ENCODE peak calls at places on chromosome 15, in four cellular contexts. One of them, this sample, is unnamed.

GRCh38 chr15:68620721-68621528 is 42.1 kb downstream of the CORO2B start:
- DNase-seq in CD4-positive, alpha-beta T cell: no peak
- DNase-seq in mammary epithelial cell: no peak
- DNase-seq in naive thymus-derived CD4-positive, alpha-beta T cell: no peak
- DNase-seq in this sample: no peak

GRCh38 chr15:68526269-68526668 is 52.5 kb upstream of the CORO2B start:
- DNase-seq in mammary epithelial cell: peak; percentile 63
- DNase-seq in CD4-positive, alpha-beta T cell: no peak
- DNase-seq in naive thymus-derived CD4-positive, alpha-beta T cell: no peak
- DNase-seq in this sample: no peak

GRCh38 chr15:87871130-87871737 is 385.3 kb downstream of the NTRK3 start:
- DNase-seq in naive thymus-derived CD4-positive, alpha-beta T cell: no peak
- DNase-seq in mammary epithelial cell: no peak
- DNase-seq in CD4-positive, alpha-beta T cell: no peak
- DNase-seq in this sample: no peak

GRCh38 chr15:62845239-62846126 is 197.1 kb upstream of the TPM1 start:
- DNase-seq in mammary epithelial cell: peak; percentile 36
- DNase-seq in CD4-positive, alpha-beta T cell: no peak
- DNase-seq in naive thymus-derived CD4-positive, alpha-beta T cell: no peak
- DNase-seq in this sample: no peak

GRCh38 chr15:58666957-58667356 is 82.5 kb downstream of the ADAM10 start:
- DNase-seq in CD4-positive, alpha-beta T cell: no peak
- DNase-seq in mammary epithelial cell: peak; percentile 8
- DNase-seq in naive thymus-derived CD4-positive, alpha-beta T cell: no peak
- DNase-seq in this sample: no peak

GRCh38 chr15:63502843-63503738 is 1.3 kb upstream of the USP3 start:
- DNase-seq in mammary epithelial cell: no peak
- DNase-seq in CD4-positive, alpha-beta T cell: peak; percentile 41
- DNase-seq in naive thymus-derived CD4-positive, alpha-beta T cell: peak; percentile 61
- DNase-seq in this sample: no peak

GRCh38 chr15:63313866-63314265 is 36.5 kb downstream of the APH1B start:
- DNase-seq in mammary epithelial cell: no peak
- DNase-seq in CD4-positive, alpha-beta T cell: no peak
- DNase-seq in naive thymus-derived CD4-positive, alpha-beta T cell: no peak
- DNase-seq in this sample: no peak

GRCh38 chr15:78317145-78317836 is 17.9 kb upstream of the SKIC8 start:
- DNase-seq in naive thymus-derived CD4-positive, alpha-beta T cell: no peak
- DNase-seq in mammary epithelial cell: peak; percentile 26
- DNase-seq in CD4-positive, alpha-beta T cell: no peak
- DNase-seq in this sample: no peak

GRCh38 chr15:50116477-50116876 is 2.6 kb downstream of the ATP8B4 start:
- DNase-seq in naive thymus-derived CD4-positive, alpha-beta T cell: no peak
- DNase-seq in CD4-positive, alpha-beta T cell: no peak
- DNase-seq in mammary epithelial cell: peak; percentile 24
- DNase-seq in this sample: peak; percentile 60

GRCh38 chr15:64356443-64357040 is 569 bp upstream of the CSNK1G1 start:
- DNase-seq in naive thymus-derived CD4-positive, alpha-beta T cell: no peak
- DNase-seq in mammary epithelial cell: no peak
- DNase-seq in CD4-positive, alpha-beta T cell: no peak
- DNase-seq in this sample: no peak

GRCh38 chr15:77476999-77477398 is 56.3 kb downstream of the HMG20A start:
- DNase-seq in CD4-positive, alpha-beta T cell: no peak
- DNase-seq in naive thymus-derived CD4-positive, alpha-beta T cell: no peak
- DNase-seq in mammary epithelial cell: no peak
- DNase-seq in this sample: no peak

GRCh38 chr15:81752149-81752942 is 293.5 kb downstream of the MEX3B start:
- DNase-seq in mammary epithelial cell: peak; percentile 34
- DNase-seq in CD4-positive, alpha-beta T cell: no peak
- DNase-seq in naive thymus-derived CD4-positive, alpha-beta T cell: no peak
- DNase-seq in this sample: no peak

GRCh38 chr15:65916664-65917406 is 47.5 kb downstream of the RAB11A start:
- DNase-seq in mammary epithelial cell: peak; percentile 27
- DNase-seq in CD4-positive, alpha-beta T cell: no peak
- DNase-seq in naive thymus-derived CD4-positive, alpha-beta T cell: no peak
- DNase-seq in this sample: peak; percentile 50

GRCh38 chr15:65032823-65033537 is 3.5 kb upstream of the MTFMT start:
- DNase-seq in mammary epithelial cell: peak; percentile 55
- DNase-seq in CD4-positive, alpha-beta T cell: no peak
- DNase-seq in naive thymus-derived CD4-positive, alpha-beta T cell: no peak
- DNase-seq in this sample: peak; percentile 76

GRCh38 chr15:39587291-39587909 is 6.5 kb downstream of the THBS1 start:
- DNase-seq in naive thymus-derived CD4-positive, alpha-beta T cell: no peak
- DNase-seq in CD4-positive, alpha-beta T cell: no peak
- DNase-seq in mammary epithelial cell: no peak
- DNase-seq in this sample: no peak

GRCh38 chr15:38440353-38441129 is 13.4 kb upstream of the FAM98B start:
- DNase-seq in CD4-positive, alpha-beta T cell: peak; percentile 18
- DNase-seq in mammary epithelial cell: peak; percentile 46
- DNase-seq in naive thymus-derived CD4-positive, alpha-beta T cell: peak; percentile 51
- DNase-seq in this sample: peak; percentile 60

GRCh38 chr15:36601497-36601932 is 22.1 kb downstream of the CDIN1 start:
- DNase-seq in naive thymus-derived CD4-positive, alpha-beta T cell: no peak
- DNase-seq in CD4-positive, alpha-beta T cell: no peak
- DNase-seq in mammary epithelial cell: no peak
- DNase-seq in this sample: no peak

GRCh38 chr15:48415036-48415886 is 84.0 kb downstream of the DUT start:
- DNase-seq in CD4-positive, alpha-beta T cell: no peak
- DNase-seq in naive thymus-derived CD4-positive, alpha-beta T cell: no peak
- DNase-seq in mammary epithelial cell: peak; percentile 27
- DNase-seq in this sample: no peak

GRCh38 chr15:87348746-87349145 is 907.8 kb downstream of the NTRK3 start:
- DNase-seq in CD4-positive, alpha-beta T cell: no peak
- DNase-seq in naive thymus-derived CD4-positive, alpha-beta T cell: no peak
- DNase-seq in mammary epithelial cell: no peak
- DNase-seq in this sample: no peak

GRCh38 chr15:35107122-35107521 is 22.0 kb upstream of the NANOGP8 start:
- DNase-seq in CD4-positive, alpha-beta T cell: no peak
- DNase-seq in mammary epithelial cell: peak; percentile 3
- DNase-seq in naive thymus-derived CD4-positive, alpha-beta T cell: no peak
- DNase-seq in this sample: no peak

GRCh38 chr15:34318277-34319079 is 19.1 kb downstream of the SLC12A6 start:
- DNase-seq in CD4-positive, alpha-beta T cell: no peak
- DNase-seq in naive thymus-derived CD4-positive, alpha-beta T cell: no peak
- DNase-seq in mammary epithelial cell: peak; percentile 76
- DNase-seq in this sample: no peak

GRCh38 chr15:31513178-31513577 is 186.5 kb downstream of the KLF13 start:
- DNase-seq in CD4-positive, alpha-beta T cell: no peak
- DNase-seq in naive thymus-derived CD4-positive, alpha-beta T cell: no peak
- DNase-seq in mammary epithelial cell: no peak
- DNase-seq in this sample: no peak

GRCh38 chr15:64870350-64870749 is 28.6 kb downstream of the PLEKHO2 start:
- DNase-seq in mammary epithelial cell: no peak
- DNase-seq in naive thymus-derived CD4-positive, alpha-beta T cell: no peak
- DNase-seq in CD4-positive, alpha-beta T cell: no peak
- DNase-seq in this sample: no peak

GRCh38 chr15:68028137-68028771 is 25.9 kb upstream of the PIAS1 start:
- DNase-seq in CD4-positive, alpha-beta T cell: no peak
- DNase-seq in naive thymus-derived CD4-positive, alpha-beta T cell: no peak
- DNase-seq in mammary epithelial cell: peak; percentile 24
- DNase-seq in this sample: no peak

GRCh38 chr15:33656090-33656670 is 312.1 kb upstream of the CHRM5 start:
- DNase-seq in CD4-positive, alpha-beta T cell: no peak
- DNase-seq in naive thymus-derived CD4-positive, alpha-beta T cell: no peak
- DNase-seq in mammary epithelial cell: peak; percentile 29
- DNase-seq in this sample: no peak

DNA sequence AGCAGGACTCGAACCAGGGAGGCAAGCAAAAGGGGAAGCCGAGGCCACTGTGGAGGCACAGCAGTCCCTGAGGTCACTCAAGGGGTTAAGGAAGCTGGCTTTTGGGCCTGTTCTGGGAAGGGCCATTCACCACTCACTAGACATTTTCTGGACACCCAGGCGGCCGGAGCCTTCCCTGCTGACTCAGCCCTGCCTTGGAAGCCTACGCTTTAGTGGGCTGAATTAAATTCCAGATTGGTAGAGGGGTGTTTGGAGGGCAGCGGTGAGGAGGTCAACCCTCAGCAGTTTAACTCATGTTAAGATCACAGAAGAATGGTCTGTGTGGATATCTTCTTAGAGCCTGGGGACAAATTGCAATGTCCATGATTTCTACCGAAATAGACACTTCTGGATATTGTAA is 152.8 kb downstream of the GABRG3 start:
- DNase-seq in CD4-positive, alpha-beta T cell: no peak
- DNase-seq in naive thymus-derived CD4-positive, alpha-beta T cell: no peak
- DNase-seq in mammary epithelial cell: no peak
- DNase-seq in this sample: no peak
- H3K9me3 ChIP-seq in CD4-positive, alpha-beta T cell: no peaks in the 10 kb centered on the region
- H3K9me3 ChIP-seq in naive thymus-derived CD4-positive, alpha-beta T cell: no peaks in the 10 kb centered on the region
- H3K9me3 ChIP-seq in mammary epithelial cell: peaks cover 52% of the 10 kb centered on the region
- H3K9me3 ChIP-seq in this sample: peaks cover 1% of the 10 kb centered on the region

GRCh38 chr15:56211960-56212550 is 31.6 kb downstream of the RFX7 start:
- DNase-seq in naive thymus-derived CD4-positive, alpha-beta T cell: no peak
- DNase-seq in CD4-positive, alpha-beta T cell: no peak
- DNase-seq in mammary epithelial cell: no peak
- DNase-seq in this sample: no peak

GRCh38 chr15:56211064-56211463 is 32.6 kb downstream of the RFX7 start:
- DNase-seq in naive thymus-derived CD4-positive, alpha-beta T cell: no peak
- DNase-seq in CD4-positive, alpha-beta T cell: no peak
- DNase-seq in mammary epithelial cell: no peak
- DNase-seq in this sample: no peak

GRCh38 chr15:56217341-56217740 is 26.3 kb downstream of the RFX7 start:
- DNase-seq in mammary epithelial cell: no peak
- DNase-seq in naive thymus-derived CD4-positive, alpha-beta T cell: no peak
- DNase-seq in CD4-positive, alpha-beta T cell: no peak
- DNase-seq in this sample: no peak

DNA sequence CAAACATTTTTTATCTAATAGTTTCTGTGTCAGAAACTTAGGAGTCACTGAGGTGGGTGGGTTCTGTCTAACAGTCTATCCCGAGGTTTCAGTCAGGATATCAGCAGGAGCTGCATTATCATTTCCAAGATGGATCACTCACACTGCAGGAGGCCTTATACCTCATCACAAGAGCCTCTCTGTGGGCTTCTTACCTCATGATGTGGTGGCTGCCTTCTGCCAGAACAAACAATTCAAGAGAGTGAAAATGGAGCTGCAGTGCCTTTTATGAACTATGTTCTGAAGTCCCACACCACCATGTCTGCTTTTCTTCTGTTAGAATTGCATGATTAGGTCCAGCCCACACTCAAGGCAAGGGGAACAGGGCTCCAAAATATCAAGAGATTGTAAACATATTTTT is 27.9 kb downstream of the RFX7 start:
- DNase-seq in naive thymus-derived CD4-positive, alpha-beta T cell: no peak
- DNase-seq in mammary epithelial cell: no peak
- DNase-seq in CD4-positive, alpha-beta T cell: no peak
- DNase-seq in this sample: no peak
- H3K9me3 ChIP-seq in naive thymus-derived CD4-positive, alpha-beta T cell: no peaks in the 10 kb centered on the region
- H3K9me3 ChIP-seq in mammary epithelial cell: no peaks in the 10 kb centered on the region
- H3K9me3 ChIP-seq in CD4-positive, alpha-beta T cell: peaks cover 10% of the 10 kb centered on the region
- H3K9me3 ChIP-seq in this sample: no peaks in the 10 kb centered on the region

GRCh38 chr15:25171856-25172687 is 217.3 kb downstream of the SNRPN start:
- DNase-seq in mammary epithelial cell: no peak
- DNase-seq in CD4-positive, alpha-beta T cell: no peak
- DNase-seq in naive thymus-derived CD4-positive, alpha-beta T cell: no peak
- DNase-seq in this sample: no peak

GRCh38 chr15:25171111-25171811 is 216.5 kb downstream of the SNRPN start:
- DNase-seq in naive thymus-derived CD4-positive, alpha-beta T cell: no peak
- DNase-seq in CD4-positive, alpha-beta T cell: no peak
- DNase-seq in mammary epithelial cell: no peak
- DNase-seq in this sample: no peak

GRCh38 chr15:25169318-25169717 is 214.5 kb downstream of the SNRPN start:
- DNase-seq in mammary epithelial cell: no peak
- DNase-seq in CD4-positive, alpha-beta T cell: no peak
- DNase-seq in naive thymus-derived CD4-positive, alpha-beta T cell: no peak
- DNase-seq in this sample: no peak

GRCh38 chr15:25170113-25170731 is 215.4 kb downstream of the SNRPN start:
- DNase-seq in mammary epithelial cell: no peak
- DNase-seq in CD4-positive, alpha-beta T cell: no peak
- DNase-seq in naive thymus-derived CD4-positive, alpha-beta T cell: no peak
- DNase-seq in this sample: no peak

GRCh38 chr15:25170781-25171110 is 216.0 kb downstream of the SNRPN start:
- DNase-seq in CD4-positive, alpha-beta T cell: no peak
- DNase-seq in naive thymus-derived CD4-positive, alpha-beta T cell: no peak
- DNase-seq in mammary epithelial cell: no peak
- DNase-seq in this sample: no peak
- H3K9me3 ChIP-seq in CD4-positive, alpha-beta T cell: peaks cover 34% of the 10 kb centered on the region
- H3K9me3 ChIP-seq in naive thymus-derived CD4-positive, alpha-beta T cell: peaks cover 52% of the 10 kb centered on the region
- H3K9me3 ChIP-seq in mammary epithelial cell: peaks cover 43% of the 10 kb centered on the region
- H3K9me3 ChIP-seq in this sample: peaks cover 6% of the 10 kb centered on the region

GRCh38 chr15:74307827-74308642 is 59.4 kb downstream of the CYP11A1 start:
- DNase-seq in mammary epithelial cell: peak; percentile 58
- DNase-seq in naive thymus-derived CD4-positive, alpha-beta T cell: no peak
- DNase-seq in CD4-positive, alpha-beta T cell: no peak
- DNase-seq in this sample: no peak
- H3K9me3 ChIP-seq in mammary epithelial cell: no peaks in the 10 kb centered on the region
- H3K9me3 ChIP-seq in naive thymus-derived CD4-positive, alpha-beta T cell: no peaks in the 10 kb centered on the region
- H3K9me3 ChIP-seq in CD4-positive, alpha-beta T cell: no peaks in the 10 kb centered on the region
- H3K9me3 ChIP-seq in this sample: no peaks in the 10 kb centered on the region

DNA sequence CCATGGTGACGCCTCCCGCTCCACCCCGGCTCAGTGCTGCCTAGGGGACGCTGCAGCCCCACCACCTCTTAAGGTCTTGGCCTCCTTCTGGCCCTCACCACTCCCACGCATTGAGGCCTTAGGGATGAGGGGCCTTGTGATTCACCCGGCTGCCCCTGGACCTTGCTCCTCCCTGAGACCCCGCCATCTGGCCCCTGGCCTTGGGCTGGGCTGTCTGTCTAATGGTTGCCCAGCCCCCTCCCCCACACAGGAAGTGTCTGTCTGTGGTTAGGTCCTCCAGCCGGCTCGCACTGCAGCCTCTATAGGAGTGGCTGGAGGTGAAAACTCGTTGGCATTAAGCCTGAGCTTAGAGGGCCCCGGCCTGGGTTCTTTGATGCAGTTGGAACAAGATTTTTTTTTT is 21.5 kb upstream of the MTHFS start:
- DNase-seq in mammary epithelial cell: no peak
- DNase-seq in CD4-positive, alpha-beta T cell: no peak
- DNase-seq in naive thymus-derived CD4-positive, alpha-beta T cell: no peak
- DNase-seq in this sample: no peak
- H3K9me3 ChIP-seq in mammary epithelial cell: peaks cover 45% of the 10 kb centered on the region
- H3K9me3 ChIP-seq in CD4-positive, alpha-beta T cell: peaks cover 87% of the 10 kb centered on the region
- H3K9me3 ChIP-seq in naive thymus-derived CD4-positive, alpha-beta T cell: peaks cover 69% of the 10 kb centered on the region
- H3K9me3 ChIP-seq in this sample: peaks cover 5% of the 10 kb centered on the region

GRCh38 chr15:95701410-95701809 is 629.1 kb upstream of the NR2F2 start:
- DNase-seq in naive thymus-derived CD4-positive, alpha-beta T cell: no peak
- DNase-seq in CD4-positive, alpha-beta T cell: no peak
- DNase-seq in mammary epithelial cell: no peak
- DNase-seq in this sample: no peak

GRCh38 chr15:95693917-95694316 is 636.6 kb upstream of the NR2F2 start:
- DNase-seq in CD4-positive, alpha-beta T cell: no peak
- DNase-seq in mammary epithelial cell: no peak
- DNase-seq in naive thymus-derived CD4-positive, alpha-beta T cell: no peak
- DNase-seq in this sample: no peak

GRCh38 chr15:95699578-95699977 is 630.9 kb upstream of the NR2F2 start:
- DNase-seq in naive thymus-derived CD4-positive, alpha-beta T cell: no peak
- DNase-seq in mammary epithelial cell: no peak
- DNase-seq in CD4-positive, alpha-beta T cell: no peak
- DNase-seq in this sample: no peak

GRCh38 chr15:95698230-95698629 is 632.3 kb upstream of the NR2F2 start:
- DNase-seq in mammary epithelial cell: no peak
- DNase-seq in naive thymus-derived CD4-positive, alpha-beta T cell: no peak
- DNase-seq in CD4-positive, alpha-beta T cell: no peak
- DNase-seq in this sample: no peak

GRCh38 chr15:95698971-95699370 is 631.5 kb upstream of the NR2F2 start:
- DNase-seq in CD4-positive, alpha-beta T cell: no peak
- DNase-seq in mammary epithelial cell: no peak
- DNase-seq in naive thymus-derived CD4-positive, alpha-beta T cell: no peak
- DNase-seq in this sample: no peak
- H3K9me3 ChIP-seq in CD4-positive, alpha-beta T cell: peaks cover 34% of the 10 kb centered on the region
- H3K9me3 ChIP-seq in mammary epithelial cell: peaks cover 30% of the 10 kb centered on the region
- H3K9me3 ChIP-seq in naive thymus-derived CD4-positive, alpha-beta T cell: peaks cover 34% of the 10 kb centered on the region
- H3K9me3 ChIP-seq in this sample: no peaks in the 10 kb centered on the region